ENCODE peak calls at places on chromosomes 4 and X, in six cellular contexts. A is fibroblast of the conjunctiva, X is T-cell, D is fibroblast of lung, C is mucosa of descending colon, O is iPS-NIHi11. Y is an unnamed sample.
A peak's percentile ranks its signal among the peaks of the same experiment; 100 is the strongest.

GRCh38 chrX:49972313-49972712 is 49.9 kb downstream of the CLCN5 start:
- DNase-seq in C (no peak), D (peak; percentile 29), A (no peak), O (no peak), X (no peak), Y (no peak)

GRCh38 chr4:78599931-78600375 is 48.4 kb downstream of the ANXA3 start:
- DNase-seq in C (no peak), X (no peak), D (no peak), A (no peak), O (no peak), Y (no peak)

GRCh38 chr4:89876548-89876947 is 18.1 kb upstream of the MMRN1 start:
- DNase-seq in C (no peak), D (no peak), X (no peak), O (no peak), A (no peak), Y (no peak)

GRCh38 chrX:41542151-41542935 is 95.2 kb downstream of the NYX start:
- DNase-seq in O (no peak), X (no peak), D (peak; percentile 38), A (no peak), C (no peak), Y (no peak)

GRCh38 chr4:185810746-185811508 is 1.1 kb downstream of the SORBS2 start:
- DNase-seq in C (no peak), O (peak; percentile 39), A (no peak), D (no peak), X (no peak), Y (no peak)

GRCh38 chr4:794911-795725 is 30.8 kb downstream of the CPLX1 start:
- DNase-seq in D (no peak), C (no peak), O (peak; percentile 41), A (no peak), X (no peak), Y (no peak)

GRCh38 chrX:135421537-135421931 is 210 bp upstream of the SMIM10L2A start:
- DNase-seq in X (peak; percentile 81), A (peak; percentile 29), D (peak; percentile 46), C (peak; percentile 89), O (peak; percentile 84), Y (peak; percentile 63)

GRCh38 chr4:75484195-75484594 is 30.0 kb downstream of the RCHY1 start:
- DNase-seq in O (no peak), X (no peak), C (no peak), A (no peak), D (no peak), Y (no peak)

GRCh38 chrX:153486163-153486562 is 8.6 kb upstream of the BGN start:
- DNase-seq in A (no peak), C (no peak), D (no peak), X (no peak), O (no peak), Y (no peak)

GRCh38 chr4:4328840-4329239 is 38.8 kb downstream of the ZBTB49 start:
- DNase-seq in C (no peak), X (no peak), A (no peak), O (no peak), D (no peak), Y (no peak)

GRCh38 chr4:127967141-127967775 is 2.1 kb downstream of the ABHD18 start:
- DNase-seq in X (no peak), A (no peak), D (no peak), O (no peak), C (no peak), Y (no peak)

GRCh38 chr4:78684196-78685079 is 91.7 kb upstream of the BMP2K start:
- DNase-seq in X (no peak), O (no peak), A (no peak), D (peak; percentile 74), C (no peak), Y (no peak)

GRCh38 chr4:10762541-10762940 is 78.0 kb upstream of the CLNK start:
- DNase-seq in C (no peak), D (peak; percentile 99), A (peak; percentile 18), X (no peak), O (no peak), Y (no peak)

GRCh38 chrX:13059676-13060499 is 15.5 kb upstream of the FAM9C start:
- DNase-seq in A (peak; percentile 16), O (no peak), C (no peak), X (no peak), D (peak; percentile 71), Y (no peak)

GRCh38 chrX:40945366-40945713 is 139.9 kb upstream of the USP9X start:
- DNase-seq in C (no peak), D (peak; percentile 87), X (no peak), O (peak; percentile 35), A (peak; percentile 71), Y (no peak)

GRCh38 chr4:103075435-103075893 is 1.1 kb downstream of the SLC9B2 start:
- DNase-seq in A (peak; percentile 32), C (no peak), O (no peak), D (peak; percentile 30), X (no peak), Y (no peak)

GRCh38 chr4:154560824-154561231 is 2.0 kb upstream of the FGB start:
- DNase-seq in X (no peak), D (peak; percentile 98), O (no peak), A (no peak), C (no peak), Y (no peak)

GRCh38 chr4:81632581-81633247 is 161.0 kb upstream of the RASGEF1B start:
- DNase-seq in X (no peak), O (no peak), A (peak; percentile 2), D (peak; percentile 29), C (no peak), Y (no peak)

GRCh38 chrX:44244008-44244407 is 99.5 kb downstream of the EFHC2 start:
- DNase-seq in O (no peak), A (no peak), C (no peak), X (no peak), D (peak; percentile 32), Y (peak; percentile 52)

GRCh38 chr4:182975806-182976205 is 58.6 kb upstream of the DCTD start:
- DNase-seq in O (no peak), X (no peak), A (peak; percentile 43), C (no peak), D (peak; percentile 92), Y (no peak)

GRCh38 chr4:84492290-84492689 is 6.8 kb downstream of the NKX6-1 start:
- DNase-seq in A (no peak), X (no peak), O (no peak), C (no peak), D (no peak), Y (no peak)

GRCh38 chrX:28787206-28787605 is 200.0 kb downstream of the IL1RAPL1 start:
- DNase-seq in X (no peak), D (peak; percentile 86), A (peak; percentile 5), C (no peak), O (no peak), Y (no peak)

GRCh38 chrX:14922437-14922836 is 49.2 kb downstream of the MOSPD2 start:
- DNase-seq in C (no peak), A (no peak), O (no peak), D (peak; percentile 94), X (no peak), Y (no peak)

GRCh38 chrX:2500091-2500680 is 590 bp downstream of the DHRSX start:
- DNase-seq in D (peak; percentile 66), C (no peak), X (peak; percentile 20), O (peak; percentile 79), A (no peak), Y (no peak)

GRCh38 chr4:128385683-128386304 is 98.2 kb upstream of the PGRMC2 start:
- DNase-seq in X (no peak), A (peak; percentile 49), D (peak; percentile 63), C (no peak), O (no peak), Y (no peak)

GRCh38 chrX:133302775-133303445 is 84.8 kb upstream of the TFDP3 start:
- DNase-seq in A (no peak), O (no peak), C (no peak), X (no peak), D (peak; percentile 88), Y (no peak)

Y was measured in NCI-H1694.